ENCODE peak calls at places on chromosomes 7 and 10, in seven cellular contexts. I is hypothalamus; N is effector memory CD8-positive, alpha-beta T cell; L is IMR-90; K is CD8-positive, alpha-beta T cell; S is GM13976; J is iPS-NIHi11. R is an unnamed sample.

GRCh38 chr7:36777855-36778254 is 53.6 kb upstream of the AOAH start:
- DNase-seq in I (no peak), N (no peak), L (no peak), K (no peak), S (no peak), J (no peak), R (no peak)

GRCh38 chr10:99387541-99387940 is 42.9 kb downstream of the GOT1 start:
- DNase-seq in I (no peak), N (no peak), L (no peak), K (no peak), S (no peak), J (no peak), R (no peak)

GRCh38 chr7:134565643-134566136 is 16.8 kb downstream of the AKR1B15 start:
- DNase-seq in I (no peak), N (no peak), L (peak), K (no peak), S (no peak), J (no peak), R (no peak)

GRCh38 chr7:142833174-142834027 is 21.5 kb upstream of the EPHB6 start:
- DNase-seq in I (no peak), N (no peak), L (no peak), K (no peak), S (no peak), J (no peak), R (no peak)

GRCh38 chr10:66837335-66837734 is 88.5 kb upstream of the LRRTM3 start:
- DNase-seq in I (no peak), N (no peak), L (no peak), K (no peak), S (no peak), J (no peak), R (no peak)

GRCh38 chr10:89644691-89644966 is 413 bp downstream of the PANK1 start:
- DNase-seq in I (no peak), N (no peak), L (no peak), K (no peak), S (no peak), J (no peak), R (peak)

GRCh38 chr7:102082693-102083385 is 203.8 kb upstream of the SH2B2 start:
- DNase-seq in I (no peak), N (no peak), L (peak), K (no peak), S (no peak), J (no peak), R (no peak)

GRCh38 chr10:4013651-4014085 is 228.7 kb upstream of the KLF6 start:
- DNase-seq in I (no peak), N (peak), L (no peak), K (no peak), S (peak), J (no peak), R (peak)

GRCh38 chr10:4683838-4684237 is 142.2 kb upstream of the AKR1E2 start:
- DNase-seq in I (no peak), N (no peak), L (peak), K (no peak), S (no peak), J (no peak), R (no peak)

R was measured in GM10248.